ENCODE peak calls at places on chromosomes 4 and X, in five cellular contexts. B is neural crest cell, D is NCI-H460, X is pancreas, M is MCF 10A. N is an unnamed sample.

GRCh38 chr4:47662975-47663374 is 174.9 kb downstream of the CORIN start:
- DNase-seq in X (no peak), D (no peak), M (peak), B (peak), N (peak)

GRCh38 chr4:25939330-25939729 is 25.3 kb downstream of the SMIM20 start:
- DNase-seq in B (no peak), M (no peak), D (no peak), X (no peak), N (no peak)

GRCh38 chr4:46656071-46656470 is 253.0 kb downstream of the COX7B2 start:
- DNase-seq in X (no peak), B (no peak), M (no peak), D (no peak), N (no peak)

GRCh38 chrX:13226214-13226613 is 93.6 kb downstream of the ATXN3L start:
- DNase-seq in D (no peak), M (no peak), X (no peak), B (no peak), N (no peak)

GRCh38 chr4:146333187-146333894 is 119.0 kb downstream of the REELD1 start:
- DNase-seq in B (no peak), D (no peak), M (peak), X (no peak), N (no peak)

GRCh38 chr4:140837742-140838141 is 81.6 kb upstream of the TBC1D9 start:
- DNase-seq in M (no peak), X (no peak), D (no peak), B (no peak), N (no peak)

GRCh38 chr4:68461790-68462189 is 14.5 kb downstream of the TMPRSS11E start:
- DNase-seq in X (no peak), B (no peak), D (no peak), M (no peak), N (no peak)

GRCh38 chr4:41866799-41867677 is 68.2 kb upstream of the TMEM33 start:
- DNase-seq in X (no peak), B (no peak), M (no peak), D (no peak), N (no peak)

GRCh38 chr4:168218663-168219062 is 99.9 kb downstream of the DDX60 start:
- DNase-seq in D (no peak), B (no peak), M (peak), X (no peak), N (peak)

GRCh38 chrX:40544343-40545250 is 36.2 kb upstream of the ATP6AP2 start:
- DNase-seq in B (no peak), X (no peak), M (no peak), D (no peak), N (peak)

GRCh38 chr4:2486981-2487380 is 18.1 kb downstream of the RNF4 start:
- DNase-seq in D (no peak), M (no peak), B (no peak), X (no peak), N (no peak)

GRCh38 chrX:29941292-29941691 is 274.1 kb upstream of the MAGEB2 start:
- DNase-seq in B (no peak), X (no peak), D (no peak), M (no peak), N (no peak)

N was measured in RKO.